ENCODE peak calls at places on chromosomes 12 and 14, in four cellular contexts. C is HL-60, W is K562, G is GM12878. H is an unnamed sample.

GRCh38 chr14:54564071-54564798 is 2.7 kb upstream of the SAMD4A start:
- DNase-seq in C (no peak), W (peak), G (no peak), H (no peak)

GRCh38 chr12:30822385-30823139 is 67.8 kb upstream of the CAPRIN2 start:
- DNase-seq in C (no peak), W (no peak), G (no peak), H (peak)

GRCh38 chr14:75984674-75985073 is 889 bp upstream of the IFT43 start:
- DNase-seq in C (no peak), W (no peak), G (no peak), H (no peak)

GRCh38 chr14:105315211-105315721 is 718 bp downstream of the PACS2 start:
- DNase-seq in C (no peak), W (no peak), G (no peak), H (peak)

GRCh38 chr14:67541448-67542387 is 8.6 kb downstream of the PLEKHH1 start:
- DNase-seq in C (no peak), W (peak), G (no peak), H (no peak)

GRCh38 chr12:113241191-113242017 is 20.1 kb downstream of the TPCN1 start:
- DNase-seq in C (peak), W (no peak), G (no peak), H (no peak)

GRCh38 chr14:96038558-96038919 is 623 bp upstream of the C14orf132 start:
- DNase-seq in C (no peak), W (no peak), G (no peak), H (no peak)

GRCh38 chr14:100900837-100901390 is 2.6 kb downstream of the RTL1 start:
- DNase-seq in C (no peak), W (peak), G (no peak), H (no peak)

GRCh38 chr12:12726543-12727093 is 9.4 kb downstream of the CDKN1B start:
- DNase-seq in C (no peak), W (peak), G (no peak), H (no peak)

GRCh38 chr12:93638095-93638494 is 39.1 kb upstream of the CRADD start:
- DNase-seq in C (no peak), W (no peak), G (no peak), H (no peak)
- TF ChIP-seq SPI1 in C (no peak), W (no peak), G (no peak), H (no peak)

GRCh38 chr12:116015525-116015924 is 262.0 kb downstream of the MED13L start:
- DNase-seq in C (no peak), W (peak), G (no peak), H (no peak)
- TF ChIP-seq SPI1 in C (no peak), W (no peak), G (no peak), H (no peak)

GRCh38 chr12:95615735-95616134 is 64.5 kb upstream of the USP44 start:
- DNase-seq in C (no peak), W (no peak), G (no peak), H (no peak)
- TF ChIP-seq SPI1 in C (no peak), W (no peak), G (no peak), H (no peak)

DNA sequence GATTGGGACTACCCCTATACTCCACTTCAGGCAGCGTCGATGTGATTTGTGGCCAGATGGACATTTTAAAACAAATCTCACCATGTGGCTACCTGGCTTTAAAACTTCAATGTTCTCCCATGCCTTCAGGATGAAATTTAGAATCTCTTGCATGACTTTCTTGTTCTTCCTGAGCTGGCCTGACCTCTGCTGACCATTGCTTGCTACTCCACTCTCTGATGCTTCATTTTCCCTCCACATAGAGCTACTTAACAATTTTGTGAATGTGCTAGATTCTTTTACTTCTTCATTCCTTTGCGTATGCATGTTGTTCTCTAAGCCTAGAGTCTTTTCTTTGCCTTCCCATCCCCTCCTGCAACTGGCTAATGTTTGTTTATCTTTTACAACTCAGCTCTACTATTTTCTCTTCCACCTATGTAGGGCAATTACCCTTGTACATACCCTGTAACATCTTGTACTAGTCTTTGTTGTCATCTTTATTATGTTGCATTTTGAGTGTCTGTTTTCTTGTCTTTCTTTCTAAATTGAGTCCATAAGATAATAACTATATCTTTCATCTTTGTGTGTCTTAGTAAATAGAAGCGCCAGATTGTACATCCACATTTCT is 41.2 kb downstream of the YLPM1 start:
- DNase-seq in C (no peak), W (peak), G (no peak), H (peak)
- TF ChIP-seq SPI1 in C (no peak), W (no peak), G (no peak), H (no peak)

GRCh38 chr12:57088442-57089258 is at the start of gene NAB2:
- DNase-seq in C (peak), W (peak), G (peak), H (peak)
- TF ChIP-seq SPI1 in C (no peak), W (no peak), G (no peak), H (no peak)